ENCODE peak calls at places on chromosomes 2 and 18, in seven cellular contexts. P is NCI-H1694 treated with DMSO at 0.1 percent for 48 hours; N is heart right ventricle; V is ELR; O is activated CD4-positive, CD25-positive, alpha-beta regulatory T cell; D is ACHN; R is PC-3. K is an unnamed sample.

GRCh38 chr2:9814129-9814868 is 29.0 kb upstream of the TAF1B start:
- DNase-seq in P (no peak), N (no peak), V (no peak), O (no peak), D (no peak), R (no peak), K (no peak)

GRCh38 chr2:149099298-149099697 is 60.8 kb downstream of the LYPD6B start:
- DNase-seq in P (no peak), N (no peak), V (no peak), O (no peak), D (no peak), R (no peak), K (no peak)

GRCh38 chr18:13241083-13241892 is 22.7 kb downstream of the LDLRAD4 start:
- DNase-seq in P (no peak), N (no peak), V (no peak), O (no peak), D (no peak), R (no peak), K (no peak)

GRCh38 chr2:20621366-20622295 is 29.3 kb downstream of the HS1BP3 start:
- DNase-seq in P (peak), N (no peak), V (no peak), O (no peak), D (no peak), R (no peak), K (no peak)

GRCh38 chr2:14427982-14428567 is 204.4 kb upstream of the LRATD1 start:
- DNase-seq in P (no peak), N (peak), V (peak), O (no peak), D (no peak), R (peak), K (no peak)

GRCh38 chr2:222656544-222657446 is 903 bp upstream of the FARSB start:
- DNase-seq in P (no peak), N (no peak), V (no peak), O (no peak), D (no peak), R (no peak), K (no peak)

GRCh38 chr18:5175378-5175777 is 21.7 kb downstream of the AKAIN1 start:
- DNase-seq in P (no peak), N (no peak), V (no peak), O (no peak), D (no peak), R (no peak), K (no peak)

GRCh38 chr18:23856466-23857175 is 157.9 kb upstream of the TTC39C start:
- DNase-seq in P (no peak), N (no peak), V (peak), O (no peak), D (no peak), R (peak), K (no peak)

GRCh38 chr2:33051586-33052385 is 105.0 kb downstream of the LTBP1 start:
- DNase-seq in P (no peak), N (no peak), V (peak), O (no peak), D (no peak), R (peak), K (no peak)

GRCh38 chr2:151640087-151640486 is 94.2 kb downstream of the NEB start:
- DNase-seq in P (no peak), N (no peak), V (no peak), O (no peak), D (no peak), R (no peak), K (no peak)

GRCh38 chr2:218074031-218074430 is 5.0 kb downstream of the RUFY4 start:
- DNase-seq in P (no peak), N (no peak), V (peak), O (no peak), D (peak), R (peak), K (peak)

GRCh38 chr2:166147883-166148282 is 20.1 kb upstream of the SCN1A start:
- DNase-seq in P (no peak), N (no peak), V (no peak), O (no peak), D (no peak), R (no peak), K (no peak)

GRCh38 chr2:138373993-138374408 is 127.6 kb upstream of the SPOPL start:
- DNase-seq in P (peak), N (no peak), V (peak), O (no peak), D (peak), R (peak), K (peak)

GRCh38 chr2:70808983-70809958 is 11.1 kb downstream of the CLEC4F start:
- DNase-seq in P (no peak), N (no peak), V (no peak), O (no peak), D (no peak), R (no peak), K (no peak)

GRCh38 chr18:34659579-34660517 is 50.2 kb upstream of the DTNA start:
- DNase-seq in P (no peak), N (peak), V (peak), O (no peak), D (peak), R (peak), K (no peak)

GRCh38 chr2:45963816-45964215 is 312.3 kb downstream of the PRKCE start:
- DNase-seq in P (no peak), N (no peak), V (no peak), O (no peak), D (no peak), R (no peak), K (no peak)

GRCh38 chr2:181281206-181281832 is 175.9 kb upstream of the ITGA4 start:
- DNase-seq in P (peak), N (no peak), V (no peak), O (no peak), D (no peak), R (no peak), K (peak)

GRCh38 chr18:59238385-59238784 is 18.4 kb downstream of the GRP start:
- DNase-seq in P (no peak), N (no peak), V (peak), O (no peak), D (no peak), R (no peak), K (no peak)

GRCh38 chr2:97701851-97702465 is 11.4 kb upstream of the ZAP70 start:
- DNase-seq in P (no peak), N (no peak), V (no peak), O (no peak), D (no peak), R (no peak), K (no peak)

GRCh38 chr2:26536371-26537068 is 58.6 kb upstream of the OTOF start:
- DNase-seq in P (no peak), N (no peak), V (no peak), O (no peak), D (no peak), R (no peak), K (no peak)

GRCh38 chr2:155975734-155976133 is 356.8 kb downstream of the NR4A2 start:
- DNase-seq in P (no peak), N (no peak), V (no peak), O (no peak), D (peak), R (no peak), K (no peak)

GRCh38 chr2:229642371-229642770 is 72.0 kb downstream of the DNER start:
- DNase-seq in P (no peak), N (no peak), V (peak), O (no peak), D (no peak), R (peak), K (no peak)

GRCh38 chr2:10448646-10449480 is 736 bp upstream of the ODC1 start:
- DNase-seq in P (peak), N (peak), V (peak), O (peak), D (peak), R (peak), K (peak)

GRCh38 chr18:75752864-75753263 is 325.4 kb upstream of the SMIM21 start:
- DNase-seq in P (no peak), N (no peak), V (no peak), O (no peak), D (no peak), R (no peak), K (no peak)

GRCh38 chr18:9792565-9793226 is 84.6 kb downstream of the RAB31 start:
- DNase-seq in P (peak), N (no peak), V (peak), O (no peak), D (peak), R (peak), K (no peak)

GRCh38 chr2:28163028-28163427 is 229.6 kb upstream of the FOSL2 start:
- DNase-seq in P (no peak), N (no peak), V (no peak), O (no peak), D (no peak), R (no peak), K (peak)

GRCh38 chr18:74622079-74622478 is 24.4 kb downstream of the ZNF407 start:
- DNase-seq in P (no peak), N (no peak), V (no peak), O (no peak), D (no peak), R (no peak), K (no peak)